ENCODE peak calls at places on chromosomes 12 and 14, in ten cellular contexts. C is CD8-positive, alpha-beta T cell; U is naive B cell; A is dorsolateral prefrontal cortex; R is hepatic stellate cell; J is SHP77; N is fibroblast of villous mesenchyme; W is HTR-8/SVneo; E is H7; H is CD4-positive, alpha-beta T cell. D is an unnamed sample.

GRCh38 chr14:55450124-55450523 is 9.7 kb upstream of the TBPL2 start:
- DNase-seq in C (no peak), R (no peak), N (no peak), W (no peak), U (no peak), H (no peak), J (no peak), A (no peak), E (no peak), D (no peak)

GRCh38 chr12:130702966-130703732 is 12.9 kb downstream of the RIMBP2 start:
- DNase-seq in E (no peak), H (no peak), J (no peak), W (no peak), N (no peak), A (no peak), C (no peak), U (no peak), R (no peak), D (no peak)

GRCh38 chr12:991350-992278 is 591 bp downstream of the ERC1 start:
- DNase-seq in E (peak), N (no peak), A (peak), U (no peak), H (no peak), C (no peak), W (peak), R (peak), J (no peak), D (peak)

GRCh38 chr12:31321565-31322228 is 4.3 kb downstream of the SINHCAF start:
- DNase-seq in H (no peak), N (peak), C (no peak), J (no peak), E (no peak), W (no peak), U (no peak), A (no peak), R (no peak), D (no peak)

GRCh38 chr12:131671871-131672270 is 39.0 kb upstream of the SFSWAP start:
- DNase-seq in J (no peak), N (no peak), H (no peak), A (no peak), U (no peak), E (no peak), W (no peak), R (no peak), C (no peak), D (no peak)

GRCh38 chr14:47917344-47917954 is 242.0 kb upstream of the MDGA2 start:
- DNase-seq in C (no peak), J (peak), H (no peak), A (peak), R (no peak), E (peak), W (peak), U (peak), N (peak), D (no peak)

GRCh38 chr14:72679591-72680151 is 214.2 kb downstream of the DPF3 start:
- DNase-seq in C (no peak), A (peak), W (no peak), H (no peak), N (no peak), E (peak), U (no peak), R (no peak), J (peak), D (no peak)

GRCh38 chr12:6084261-6084968 is 40.1 kb downstream of the VWF start:
- DNase-seq in H (no peak), J (no peak), E (peak), N (peak), R (peak), W (peak), A (no peak), C (no peak), U (no peak), D (no peak)

GRCh38 chr14:89673499-89674225 is 256.6 kb upstream of the FOXN3 start:
- DNase-seq in N (peak), R (peak), A (no peak), U (no peak), H (peak), E (no peak), J (no peak), W (no peak), C (no peak), D (no peak)

D was measured in T-helper 9 cell.